ENCODE peak calls at places on chromosomes 3 and 15, in eight cellular contexts. T is adrenal gland, X is lower lobe of right lung, I is upper lobe of right lung, H is mesenchymal stem cell, Z is brain microvascular endothelial cell, C is GM23338, F is keratinocyte. W is an unnamed sample.

GRCh38 chr3:32423534-32423933 is 31.9 kb downstream of the CMTM7 start:
- DNase-seq in T (no peak), X (no peak), I (no peak), H (no peak), Z (no peak), C (no peak), F (no peak), W (no peak)

GRCh38 chr3:108090066-108090700 is 648 bp downstream of the CD47 start:
- DNase-seq in T (peak), X (peak), I (no peak), H (peak), Z (no peak), C (peak), F (no peak), W (no peak)

GRCh38 chr3:46065294-46065705 is 38.0 kb upstream of the XCR1 start:
- DNase-seq in T (peak), X (no peak), I (no peak), H (no peak), Z (no peak), C (no peak), F (no peak), W (peak)

GRCh38 chr3:160134454-160134853 is 90.8 kb upstream of the C3orf80 start:
- DNase-seq in T (no peak), X (no peak), I (no peak), H (no peak), Z (no peak), C (peak), F (no peak), W (no peak)

GRCh38 chr3:112459750-112460149 is 39.5 kb downstream of the BTLA start:
- DNase-seq in T (no peak), X (no peak), I (no peak), H (no peak), Z (no peak), C (no peak), F (no peak), W (no peak)

GRCh38 chr15:67776600-67776999 is 48.7 kb upstream of the SKOR1 start:
- DNase-seq in T (no peak), X (no peak), I (no peak), H (no peak), Z (peak), C (no peak), F (no peak), W (no peak)

GRCh38 chr15:67853454-67853853 is 13.6 kb upstream of the RNU6-1 start:
- DNase-seq in T (no peak), X (no peak), I (no peak), H (no peak), Z (no peak), C (no peak), F (no peak), W (no peak)

GRCh38 chr3:13148561-13149330 is 75.5 kb upstream of the IQSEC1 start:
- DNase-seq in T (no peak), X (no peak), I (peak), H (no peak), Z (no peak), C (no peak), F (no peak), W (no peak)

GRCh38 chr3:159520638-159521037 is 468.0 kb upstream of the IL12A start:
- DNase-seq in T (no peak), X (no peak), I (no peak), H (no peak), Z (no peak), C (no peak), F (no peak), W (no peak)

GRCh38 chr3:56939759-56940323 is 120.6 kb upstream of the SPATA12 start:
- DNase-seq in T (no peak), X (no peak), I (no peak), H (no peak), Z (no peak), C (peak), F (no peak), W (no peak)

GRCh38 chr15:71664622-71665021 is 145.7 kb upstream of the NR2E3 start:
- DNase-seq in T (no peak), X (no peak), I (no peak), H (no peak), Z (no peak), C (no peak), F (no peak), W (no peak)

GRCh38 chr3:53097887-53098286 is 32.3 kb downstream of the RFT1 start:
- DNase-seq in T (no peak), X (no peak), I (no peak), H (no peak), Z (no peak), C (no peak), F (no peak), W (no peak)

GRCh38 chr15:40115670-40116093 is 7.0 kb upstream of the BMF start:
- DNase-seq in T (peak), X (peak), I (peak), H (no peak), Z (no peak), C (peak), F (no peak), W (no peak)

GRCh38 chr15:32642667-32643425 is 1.3 kb downstream of the SCG5 start:
- DNase-seq in T (no peak), X (no peak), I (no peak), H (peak), Z (no peak), C (peak), F (no peak), W (no peak)

GRCh38 chr15:69141286-69141701 is 19.1 kb upstream of the GLCE start:
- DNase-seq in T (no peak), X (no peak), I (no peak), H (peak), Z (no peak), C (no peak), F (no peak), W (no peak)

GRCh38 chr3:103134023-103134724 is 699.4 kb downstream of the ZPLD1 start:
- DNase-seq in T (no peak), X (no peak), I (no peak), H (no peak), Z (no peak), C (no peak), F (no peak), W (no peak)

GRCh38 chr3:101195951-101196713 is 124.2 kb downstream of the IMPG2 start:
- DNase-seq in T (peak), X (no peak), I (no peak), H (peak), Z (peak), C (peak), F (no peak), W (peak)

GRCh38 chr3:184968115-184968514 is 156.1 kb downstream of the VPS8 start:
- DNase-seq in T (no peak), X (no peak), I (no peak), H (no peak), Z (no peak), C (no peak), F (no peak), W (no peak)

GRCh38 chr3:197807969-197808587 is 17.0 kb downstream of the LRCH3 start:
- DNase-seq in T (no peak), X (no peak), I (no peak), H (peak), Z (no peak), C (no peak), F (no peak), W (no peak)

GRCh38 chr3:40782086-40782721 is 257.4 kb downstream of the ZNF621 start:
- DNase-seq in T (no peak), X (no peak), I (no peak), H (no peak), Z (no peak), C (peak), F (no peak), W (no peak)

GRCh38 chr15:90891346-90891949 is 7.1 kb downstream of the FES start:
- DNase-seq in T (no peak), X (peak), I (no peak), H (no peak), Z (no peak), C (no peak), F (no peak), W (no peak)

GRCh38 chr15:31401282-31401681 is 74.6 kb downstream of the KLF13 start:
- DNase-seq in T (no peak), X (no peak), I (no peak), H (no peak), Z (no peak), C (no peak), F (no peak), W (no peak)

GRCh38 chr15:42092666-42093445 is 1.5 kb downstream of the PLA2G4D start:
- DNase-seq in T (no peak), X (no peak), I (peak), H (no peak), Z (no peak), C (no peak), F (peak), W (no peak)

GRCh38 chr3:126538966-126539365 is 15.0 kb downstream of the CHST13 start:
- DNase-seq in T (no peak), X (no peak), I (no peak), H (no peak), Z (no peak), C (no peak), F (no peak), W (no peak)

GRCh38 chr3:49711489-49711888 is 8.0 kb downstream of the AMIGO3 start:
- DNase-seq in T (no peak), X (no peak), I (no peak), H (no peak), Z (no peak), C (no peak), F (no peak), W (no peak)

GRCh38 chr15:86236721-86237121 is 157.1 kb downstream of the AGBL1 start:
- DNase-seq in T (no peak), X (no peak), I (no peak), H (no peak), Z (no peak), C (peak), F (no peak), W (no peak)

GRCh38 chr15:43194775-43195174 is 9.6 kb downstream of the CCNDBP1 start:
- DNase-seq in T (no peak), X (no peak), I (no peak), H (no peak), Z (no peak), C (no peak), F (no peak), W (no peak)

GRCh38 chr3:33211444-33211843 is 7.2 kb downstream of the SUSD5 start:
- DNase-seq in T (peak), X (no peak), I (no peak), H (peak), Z (peak), C (no peak), F (no peak), W (peak)

GRCh38 chr15:22263738-22264137 is 183.4 kb downstream of the OR4M2 start:
- DNase-seq in T (no peak), X (no peak), I (no peak), H (no peak), Z (no peak), C (no peak), F (no peak), W (no peak)
- H3K27ac ChIP-seq in T (no peak), X (no peak), I (no peak), H (no peak), Z (no peak), C (no peak), F (no peak), W (no peak)

GRCh38 chr3:26505399-26505798 is 117.2 kb upstream of the LRRC3B start:
- DNase-seq in T (no peak), X (no peak), I (no peak), H (no peak), Z (no peak), C (no peak), F (no peak), W (no peak)
- H3K27ac ChIP-seq in T (no peak), X (no peak), I (no peak), H (no peak), Z (no peak), C (no peak), F (no peak), W (no peak)

GRCh38 chr15:52282418-52282817 is 13.2 kb downstream of the MYO5C start:
- DNase-seq in T (no peak), X (no peak), I (no peak), H (no peak), Z (no peak), C (no peak), F (no peak), W (no peak)

GRCh38 chr15:52278636-52279367 is 16.8 kb downstream of the MYO5C start:
- DNase-seq in T (no peak), X (no peak), I (no peak), H (no peak), Z (no peak), C (no peak), F (no peak), W (no peak)

GRCh38 chr15:52283281-52283680 is 12.3 kb downstream of the MYO5C start:
- DNase-seq in T (no peak), X (no peak), I (no peak), H (no peak), Z (no peak), C (no peak), F (no peak), W (no peak)

GRCh38 chr15:52280326-52281084 is 15.1 kb downstream of the MYO5C start:
- DNase-seq in T (no peak), X (no peak), I (no peak), H (no peak), Z (no peak), C (no peak), F (no peak), W (no peak)

GRCh38 chr15:52281085-52282035 is 14.2 kb downstream of the MYO5C start:
- DNase-seq in T (no peak), X (peak), I (no peak), H (no peak), Z (no peak), C (no peak), F (no peak), W (no peak)
- H3K27ac ChIP-seq in T (no peak), X (no peak), I (no peak), H (no peak), Z (no peak), C (peak), F (no peak), W (no peak)

GRCh38 chr3:134057006-134057832 is 27.5 kb upstream of the SLCO2A1 start:
- DNase-seq in T (no peak), X (no peak), I (peak), H (peak), Z (no peak), C (no peak), F (no peak), W (peak)
- H3K27ac ChIP-seq in T (no peak), X (no peak), I (no peak), H (no peak), Z (no peak), C (no peak), F (no peak), W (no peak)

DNA sequence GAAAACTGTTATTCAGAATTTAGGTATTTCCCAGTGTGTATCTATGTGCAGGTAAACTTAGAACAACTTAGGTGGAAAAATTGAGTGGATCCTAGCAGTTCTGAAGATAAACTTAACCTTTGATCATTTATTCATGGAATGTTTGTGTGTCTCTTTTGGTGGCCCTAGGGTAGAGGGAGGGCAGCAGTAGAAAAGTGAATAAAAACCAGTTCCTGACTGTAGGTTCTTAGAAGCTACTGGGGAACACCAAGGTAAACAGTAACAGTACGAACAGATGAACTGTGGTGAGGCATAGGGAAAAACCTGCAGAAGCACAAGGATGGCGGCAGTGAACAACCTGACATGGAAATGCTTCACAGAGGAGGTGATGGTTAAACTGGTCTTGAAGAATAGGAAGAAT is 2.5 kb downstream of the SNRK start:
- DNase-seq in T (no peak), X (no peak), I (no peak), H (no peak), Z (no peak), C (no peak), F (no peak), W (no peak)
- H3K27ac ChIP-seq in T (no peak), X (peak), I (peak), H (no peak), Z (peak), C (no peak), F (peak), W (peak)

GRCh38 chr3:134677196-134677986 is 26.6 kb upstream of the KY start:
- DNase-seq in T (peak), X (peak), I (no peak), H (no peak), Z (no peak), C (peak), F (no peak), W (no peak)
- H3K27ac ChIP-seq in T (no peak), X (no peak), I (no peak), H (no peak), Z (no peak), C (no peak), F (no peak), W (no peak)

GRCh38 chr3:24192004-24192403 is 246.9 kb downstream of the NR1D2 start:
- DNase-seq in T (no peak), X (no peak), I (no peak), H (no peak), Z (no peak), C (no peak), F (no peak), W (no peak)
- H3K27ac ChIP-seq in T (no peak), X (no peak), I (no peak), H (no peak), Z (no peak), C (no peak), F (no peak), W (no peak)

DNA sequence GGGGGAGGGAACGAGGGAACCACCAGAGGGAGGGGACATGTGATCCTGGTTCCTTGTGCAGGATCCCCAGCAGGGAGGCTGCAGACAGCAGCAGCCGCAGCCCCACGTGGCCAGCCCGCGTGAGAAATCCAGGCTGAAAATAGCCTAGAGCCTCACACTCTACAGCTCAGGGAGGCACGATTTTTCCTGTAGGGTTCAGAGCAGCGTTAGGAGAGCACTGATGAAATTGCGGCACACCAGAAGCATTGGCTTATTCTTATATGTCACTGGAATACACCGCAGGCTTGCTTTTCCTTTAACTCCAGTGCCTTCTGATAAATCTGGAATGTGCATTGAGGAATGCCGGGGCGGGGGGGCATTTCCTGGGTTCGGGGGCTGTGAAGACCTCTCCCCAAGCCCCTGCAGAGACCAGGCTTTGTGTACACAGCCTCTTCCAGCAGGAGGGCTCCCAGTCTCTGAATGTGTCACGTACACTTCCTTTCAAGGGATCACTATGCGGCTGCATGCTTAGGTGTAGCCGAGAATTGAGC is 193.0 kb downstream of the ATP10A start:
- DNase-seq in T (peak), X (no peak), I (peak), H (peak), Z (peak), C (peak), F (no peak), W (no peak)
- H3K27ac ChIP-seq in T (no peak), X (no peak), I (no peak), H (peak), Z (peak), C (peak), F (no peak), W (no peak)

DNA sequence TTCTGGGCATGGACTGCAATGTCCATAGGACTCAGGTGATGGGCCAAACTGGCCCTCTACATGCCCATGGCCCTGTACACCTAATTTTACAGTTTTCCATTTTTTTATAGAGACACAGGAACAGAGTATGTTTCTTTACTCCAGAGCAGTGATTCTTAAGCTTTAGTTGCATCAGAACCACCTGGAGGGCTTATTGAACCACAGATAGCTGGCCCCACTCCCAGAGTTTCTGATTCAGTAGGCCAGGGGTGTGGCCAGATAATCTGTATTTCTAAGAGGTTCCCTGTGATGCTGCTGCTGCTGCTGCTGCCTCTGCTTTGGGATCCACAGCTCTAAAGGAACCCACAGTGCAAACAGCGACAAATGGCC is 5.1 kb downstream of the RBP1 start:
- DNase-seq in T (peak), X (no peak), I (no peak), H (peak), Z (peak), C (no peak), F (no peak), W (peak)
- H3K27ac ChIP-seq in T (peak), X (peak), I (peak), H (peak), Z (peak), C (no peak), F (peak), W (peak)

GRCh38 chr3:128435561-128435960 is 31.1 kb downstream of the DNAJB8 start:
- DNase-seq in T (no peak), X (no peak), I (no peak), H (no peak), Z (no peak), C (no peak), F (no peak), W (no peak)
- H3K27ac ChIP-seq in T (no peak), X (no peak), I (no peak), H (no peak), Z (no peak), C (no peak), F (no peak), W (no peak)